ENCODE peak calls at places on chromosomes 11 and 22, in five cellular contexts. One of them, this sample, is unnamed.

GRCh38 chr11:96051820-96052219 is 127.9 kb upstream of the MTMR2 start:
- DNase-seq in hepatocyte: no peak
- DNase-seq in left ventricle myocardium inferior: no peak
- DNase-seq in kidney: no peak
- DNase-seq in IMR-90: no peak
- DNase-seq in this sample: no peak

GRCh38 chr11:122099345-122100045 is 16.5 kb downstream of the BLID start:
- DNase-seq in hepatocyte: no peak
- DNase-seq in left ventricle myocardium inferior: no peak
- DNase-seq in kidney: no peak
- DNase-seq in IMR-90: peak; percentile 71
- DNase-seq in this sample: no peak

GRCh38 chr22:21876486-21877176 is 9.2 kb upstream of the MAPK1 start:
- DNase-seq in hepatocyte: no peak
- DNase-seq in left ventricle myocardium inferior: no peak
- DNase-seq in kidney: no peak
- DNase-seq in IMR-90: peak; percentile 68
- DNase-seq in this sample: no peak

GRCh38 chr11:8357891-8358566 is 94.4 kb upstream of the LMO1 start:
- DNase-seq in hepatocyte: no peak
- DNase-seq in left ventricle myocardium inferior: no peak
- DNase-seq in kidney: peak; percentile 35
- DNase-seq in IMR-90: no peak
- DNase-seq in this sample: no peak

GRCh38 chr11:34354782-34355181 is 3.0 kb downstream of the ABTB2 start:
- DNase-seq in hepatocyte: no peak
- DNase-seq in left ventricle myocardium inferior: no peak
- DNase-seq in kidney: no peak
- DNase-seq in IMR-90: peak; percentile 72
- DNase-seq in this sample: no peak

GRCh38 chr11:59943996-59944395 is 5.8 kb downstream of the OOSP1 start:
- DNase-seq in hepatocyte: no peak
- DNase-seq in left ventricle myocardium inferior: no peak
- DNase-seq in kidney: no peak
- DNase-seq in IMR-90: no peak
- DNase-seq in this sample: no peak

GRCh38 chr22:43533656-43534428 is 122.0 kb downstream of the MPPED1 start:
- DNase-seq in hepatocyte: no peak
- DNase-seq in left ventricle myocardium inferior: no peak
- DNase-seq in kidney: peak; percentile 14
- DNase-seq in IMR-90: no peak
- DNase-seq in this sample: no peak

GRCh38 chr11:15845261-15845660 is 511.1 kb downstream of the SOX6 start:
- DNase-seq in hepatocyte: no peak
- DNase-seq in left ventricle myocardium inferior: no peak
- DNase-seq in kidney: no peak
- DNase-seq in IMR-90: no peak
- DNase-seq in this sample: no peak

GRCh38 chr11:12140186-12140938 is 30.0 kb downstream of the MICAL2 start:
- DNase-seq in hepatocyte: no peak
- DNase-seq in left ventricle myocardium inferior: no peak
- DNase-seq in kidney: no peak
- DNase-seq in IMR-90: peak; percentile 52
- DNase-seq in this sample: no peak

GRCh38 chr11:123517559-123518364 is 87.7 kb downstream of the GRAMD1B start:
- DNase-seq in hepatocyte: no peak
- DNase-seq in left ventricle myocardium inferior: no peak
- DNase-seq in kidney: no peak
- DNase-seq in IMR-90: no peak
- DNase-seq in this sample: no peak

GRCh38 chr11:78344114-78344513 is 73.5 kb downstream of the GAB2 start:
- DNase-seq in hepatocyte: no peak
- DNase-seq in left ventricle myocardium inferior: no peak
- DNase-seq in kidney: no peak
- DNase-seq in IMR-90: no peak
- DNase-seq in this sample: no peak

GRCh38 chr11:27371490-27371889 is 8.5 kb upstream of the CCDC34 start:
- DNase-seq in hepatocyte: no peak
- DNase-seq in left ventricle myocardium inferior: no peak
- DNase-seq in kidney: no peak
- DNase-seq in IMR-90: no peak
- DNase-seq in this sample: no peak

GRCh38 chr22:41074466-41074865 is 17.9 kb upstream of the EP300 start:
- DNase-seq in hepatocyte: no peak
- DNase-seq in left ventricle myocardium inferior: no peak
- DNase-seq in kidney: peak; percentile 69
- DNase-seq in IMR-90: no peak
- DNase-seq in this sample: no peak

GRCh38 chr11:114275295-114275694 is 20.9 kb upstream of the NNMT start:
- DNase-seq in hepatocyte: no peak
- DNase-seq in left ventricle myocardium inferior: peak; percentile 67
- DNase-seq in kidney: no peak
- DNase-seq in IMR-90: no peak
- DNase-seq in this sample: no peak

GRCh38 chr11:114977596-114977995 is 299.3 kb downstream of the NXPE2 start:
- DNase-seq in hepatocyte: no peak
- DNase-seq in left ventricle myocardium inferior: no peak
- DNase-seq in kidney: no peak
- DNase-seq in IMR-90: no peak
- DNase-seq in this sample: no peak

GRCh38 chr22:34214372-34214771 is 294.1 kb upstream of the LARGE1 start:
- DNase-seq in hepatocyte: no peak
- DNase-seq in left ventricle myocardium inferior: no peak
- DNase-seq in kidney: no peak
- DNase-seq in IMR-90: no peak
- DNase-seq in this sample: no peak

GRCh38 chr22:27507935-27508504 is 293.5 kb downstream of the MN1 start:
- DNase-seq in hepatocyte: no peak
- DNase-seq in left ventricle myocardium inferior: no peak
- DNase-seq in kidney: no peak
- DNase-seq in IMR-90: peak; percentile 66
- DNase-seq in this sample: no peak

GRCh38 chr22:43131773-43132501 is 11.3 kb downstream of the MCAT start:
- DNase-seq in hepatocyte: no peak
- DNase-seq in left ventricle myocardium inferior: no peak
- DNase-seq in kidney: no peak
- DNase-seq in IMR-90: no peak
- DNase-seq in this sample: no peak

GRCh38 chr22:17606472-17606871 is 22.1 kb downstream of the ATP6V1E1 start:
- DNase-seq in hepatocyte: peak; percentile 45
- DNase-seq in left ventricle myocardium inferior: no peak
- DNase-seq in kidney: no peak
- DNase-seq in IMR-90: peak; percentile 65
- DNase-seq in this sample: no peak

GRCh38 chr11:2541881-2542361 is 97.1 kb downstream of the KCNQ1 start:
- DNase-seq in hepatocyte: no peak
- DNase-seq in left ventricle myocardium inferior: peak; percentile 9
- DNase-seq in kidney: peak; percentile 53
- DNase-seq in IMR-90: no peak
- DNase-seq in this sample: no peak

GRCh38 chr22:44120314-44120704 is 60.4 kb upstream of the PARVG start:
- DNase-seq in hepatocyte: no peak
- DNase-seq in left ventricle myocardium inferior: no peak
- DNase-seq in kidney: peak; percentile 7
- DNase-seq in IMR-90: no peak
- DNase-seq in this sample: no peak

GRCh38 chr11:72962084-72962483 is 147.9 kb downstream of the ATG16L2 start:
- DNase-seq in hepatocyte: no peak
- DNase-seq in left ventricle myocardium inferior: no peak
- DNase-seq in kidney: no peak
- DNase-seq in IMR-90: peak; percentile 66
- DNase-seq in this sample: no peak

GRCh38 chr22:25216230-25216629 is 3.2 kb upstream of the CRYBB2 start:
- DNase-seq in hepatocyte: no peak
- DNase-seq in left ventricle myocardium inferior: no peak
- DNase-seq in kidney: no peak
- DNase-seq in IMR-90: no peak
- DNase-seq in this sample: no peak

GRCh38 chr22:30695871-30696655 is 1.4 kb downstream of the OSBP2 start:
- DNase-seq in hepatocyte: no peak
- DNase-seq in left ventricle myocardium inferior: no peak
- DNase-seq in kidney: no peak
- DNase-seq in IMR-90: no peak
- DNase-seq in this sample: no peak

GRCh38 chr11:107741044-107741823 is 29.4 kb upstream of the SLN start:
- DNase-seq in hepatocyte: peak; percentile 25
- DNase-seq in left ventricle myocardium inferior: no peak
- DNase-seq in kidney: no peak
- DNase-seq in IMR-90: peak; percentile 44
- DNase-seq in this sample: no peak

GRCh38 chr22:49345896-49346295 is 481.8 kb downstream of the BRD1 start:
- DNase-seq in hepatocyte: no peak
- DNase-seq in left ventricle myocardium inferior: no peak
- DNase-seq in kidney: peak; percentile 51
- DNase-seq in IMR-90: no peak
- DNase-seq in this sample: no peak

GRCh38 chr22:24156146-24156914 is 25.0 kb upstream of the SUSD2 start:
- DNase-seq in hepatocyte: peak; percentile 72
- DNase-seq in left ventricle myocardium inferior: peak; percentile 39
- DNase-seq in kidney: no peak
- DNase-seq in IMR-90: peak; percentile 52
- DNase-seq in this sample: peak; percentile 72

DNA sequence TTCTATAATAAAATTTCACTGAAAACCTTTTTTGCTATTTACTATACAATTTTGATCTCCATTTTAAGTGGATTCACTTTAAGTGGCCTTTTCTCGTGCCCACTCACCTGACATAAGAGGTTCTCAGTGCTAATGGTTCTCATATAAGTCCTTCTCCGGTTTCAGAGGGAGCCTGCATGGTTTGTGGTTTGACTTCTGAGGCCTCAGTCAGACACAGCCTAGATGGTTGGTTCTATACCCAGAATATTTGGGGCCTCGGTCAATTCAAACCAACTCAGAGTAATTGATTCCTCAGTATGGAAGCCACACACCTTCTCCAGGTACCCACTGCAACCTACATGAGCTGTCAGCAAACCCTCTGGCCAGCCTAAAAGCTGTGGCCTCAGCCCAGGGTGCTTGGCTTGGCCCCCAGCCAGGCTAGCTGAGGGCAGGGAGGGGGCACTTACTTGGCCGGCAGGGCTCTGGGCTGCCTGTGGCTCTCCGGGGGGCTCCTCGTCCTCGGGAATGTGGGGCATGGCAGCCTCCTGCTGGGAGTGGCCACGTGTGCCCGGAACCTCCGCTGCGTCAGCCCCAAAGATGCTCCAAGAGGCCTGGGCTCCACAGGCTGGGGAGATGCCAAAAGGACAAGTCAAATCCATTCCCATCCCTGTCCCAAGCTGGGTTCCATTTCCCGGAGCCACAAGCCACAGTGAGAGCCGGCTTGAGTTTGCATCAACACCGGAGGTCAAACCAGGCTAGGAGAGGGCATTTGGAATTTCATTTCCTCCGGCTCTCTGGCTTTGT is 41.8 kb downstream of the IRAG1 start:
- DNase-seq in hepatocyte: no peak
- DNase-seq in left ventricle myocardium inferior: no peak
- DNase-seq in kidney: peak; percentile 80
- DNase-seq in IMR-90: no peak
- DNase-seq in this sample: no peak
- H3K4me1 ChIP-seq in hepatocyte: peaks cover 8% of the 10 kb centered on the region
- H3K4me1 ChIP-seq in left ventricle myocardium inferior: peaks cover 16% of the 10 kb centered on the region
- H3K4me1 ChIP-seq in kidney: peaks cover 6% of the 10 kb centered on the region
- H3K4me1 ChIP-seq in IMR-90: peaks cover 31% of the 10 kb centered on the region
- H3K4me1 ChIP-seq in this sample: no peaks in the 10 kb centered on the region

GRCh38 chr11:38612701-38613100 is 2014.7 kb upstream of the RAG2 start:
- DNase-seq in hepatocyte: no peak
- DNase-seq in left ventricle myocardium inferior: no peak
- DNase-seq in kidney: no peak
- DNase-seq in IMR-90: no peak
- DNase-seq in this sample: no peak
- H3K4me1 ChIP-seq in hepatocyte: no peaks in the 10 kb centered on the region
- H3K4me1 ChIP-seq in left ventricle myocardium inferior: no peaks in the 10 kb centered on the region
- H3K4me1 ChIP-seq in kidney: no peaks in the 10 kb centered on the region
- H3K4me1 ChIP-seq in IMR-90: no peaks in the 10 kb centered on the region
- H3K4me1 ChIP-seq in this sample: no peaks in the 10 kb centered on the region

GRCh38 chr11:69209038-69209350 is 53.3 kb downstream of the SMIM38 start:
- DNase-seq in hepatocyte: no peak
- DNase-seq in left ventricle myocardium inferior: no peak
- DNase-seq in kidney: no peak
- DNase-seq in IMR-90: no peak
- DNase-seq in this sample: no peak

GRCh38 chr11:69210660-69211035 is 54.9 kb downstream of the SMIM38 start:
- DNase-seq in hepatocyte: no peak
- DNase-seq in left ventricle myocardium inferior: no peak
- DNase-seq in kidney: peak; percentile 13
- DNase-seq in IMR-90: no peak
- DNase-seq in this sample: no peak

GRCh38 chr11:69208190-69209037 is 52.7 kb downstream of the SMIM38 start:
- DNase-seq in hepatocyte: no peak
- DNase-seq in left ventricle myocardium inferior: no peak
- DNase-seq in kidney: no peak
- DNase-seq in IMR-90: no peak
- DNase-seq in this sample: no peak

GRCh38 chr11:69209936-69210659 is 54.4 kb downstream of the SMIM38 start:
- DNase-seq in hepatocyte: peak; percentile 68
- DNase-seq in left ventricle myocardium inferior: no peak
- DNase-seq in kidney: no peak
- DNase-seq in IMR-90: no peak
- DNase-seq in this sample: no peak

GRCh38 chr11:69209421-69209820 is 53.7 kb downstream of the SMIM38 start:
- DNase-seq in hepatocyte: no peak
- DNase-seq in left ventricle myocardium inferior: no peak
- DNase-seq in kidney: no peak
- DNase-seq in IMR-90: no peak
- DNase-seq in this sample: no peak
- H3K4me1 ChIP-seq in hepatocyte: no peaks in the 10 kb centered on the region
- H3K4me1 ChIP-seq in left ventricle myocardium inferior: peaks cover 6% of the 10 kb centered on the region
- H3K4me1 ChIP-seq in kidney: no peaks in the 10 kb centered on the region
- H3K4me1 ChIP-seq in IMR-90: no peaks in the 10 kb centered on the region
- H3K4me1 ChIP-seq in this sample: no peaks in the 10 kb centered on the region

GRCh38 chr22:46082633-46083032 is 67.7 kb upstream of the PPARA start:
- DNase-seq in hepatocyte: no peak
- DNase-seq in left ventricle myocardium inferior: no peak
- DNase-seq in kidney: no peak
- DNase-seq in IMR-90: no peak
- DNase-seq in this sample: no peak

GRCh38 chr22:46083383-46084350 is 66.7 kb upstream of the PPARA start:
- DNase-seq in hepatocyte: no peak
- DNase-seq in left ventricle myocardium inferior: peak; percentile 16
- DNase-seq in kidney: peak; percentile 66
- DNase-seq in IMR-90: no peak
- DNase-seq in this sample: no peak

GRCh38 chr22:46081036-46081830 is 69.1 kb upstream of the PPARA start:
- DNase-seq in hepatocyte: no peak
- DNase-seq in left ventricle myocardium inferior: peak; percentile 17
- DNase-seq in kidney: peak; percentile 76
- DNase-seq in IMR-90: no peak
- DNase-seq in this sample: no peak

GRCh38 chr22:46079861-46080821 is 70.2 kb upstream of the PPARA start:
- DNase-seq in hepatocyte: no peak
- DNase-seq in left ventricle myocardium inferior: peak; percentile 75
- DNase-seq in kidney: peak; percentile 94
- DNase-seq in IMR-90: no peak
- DNase-seq in this sample: no peak

DNA sequence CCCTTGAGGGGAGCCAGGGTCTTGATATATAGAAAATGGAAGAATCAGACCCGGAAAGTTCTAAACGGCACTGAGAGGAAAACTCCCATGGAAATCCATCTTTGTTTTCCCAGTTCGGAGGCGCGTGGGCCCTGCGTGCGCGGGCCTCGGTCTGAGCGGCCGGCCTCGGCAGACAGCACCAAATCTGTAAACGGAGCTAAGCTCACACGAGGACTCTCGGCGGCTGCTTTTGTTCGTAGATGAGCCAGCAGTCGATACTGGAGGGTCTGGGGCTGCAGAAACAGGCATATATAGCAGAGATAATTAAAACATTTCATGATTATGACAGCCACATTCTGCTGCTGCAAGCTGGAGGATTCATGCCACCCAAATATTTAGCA is 68.5 kb upstream of the PPARA start:
- DNase-seq in hepatocyte: no peak
- DNase-seq in left ventricle myocardium inferior: peak; percentile 22
- DNase-seq in kidney: peak; percentile 50
- DNase-seq in IMR-90: no peak
- DNase-seq in this sample: no peak
- H3K4me1 ChIP-seq in hepatocyte: peaks cover 4% of the 10 kb centered on the region
- H3K4me1 ChIP-seq in left ventricle myocardium inferior: peaks cover 100% of the 10 kb centered on the region
- H3K4me1 ChIP-seq in kidney: peaks cover 62% of the 10 kb centered on the region
- H3K4me1 ChIP-seq in IMR-90: peaks cover 43% of the 10 kb centered on the region
- H3K4me1 ChIP-seq in this sample: no peaks in the 10 kb centered on the region

This sample was measured in CD8-positive, alpha-beta T cell.